ENCODE peak calls at places on chromosomes 12 and 14, in five cellular contexts. One of them, this sample, is unnamed.

GRCh38 chr12:121513464-121514183 is 67.2 kb downstream of the KDM2B start:
- DNase-seq in stimulated activated CD4-positive, alpha-beta T cell treated with anti-CD3 and anti-CD28 coated beads, Interleukin-1b, Interleukin-23, amount 100 ng/mL, for 24 hours: no peak
- DNase-seq in left colon: peak; percentile 49
- DNase-seq in amniotic stem cell: no peak
- DNase-seq in CD4-positive, alpha-beta memory T cell: no peak
- DNase-seq in this sample: peak; percentile 75

GRCh38 chr12:81888341-81888740 is 129.2 kb upstream of the PPFIA2 start:
- DNase-seq in stimulated activated CD4-positive, alpha-beta T cell treated with anti-CD3 and anti-CD28 coated beads, Interleukin-1b, Interleukin-23, amount 100 ng/mL, for 24 hours: no peak
- DNase-seq in left colon: no peak
- DNase-seq in amniotic stem cell: no peak
- DNase-seq in CD4-positive, alpha-beta memory T cell: no peak
- DNase-seq in this sample: no peak

GRCh38 chr12:3398196-3398789 is 92.7 kb upstream of the PRMT8 start:
- DNase-seq in stimulated activated CD4-positive, alpha-beta T cell treated with anti-CD3 and anti-CD28 coated beads, Interleukin-1b, Interleukin-23, amount 100 ng/mL, for 24 hours: no peak
- DNase-seq in left colon: no peak
- DNase-seq in amniotic stem cell: no peak
- DNase-seq in CD4-positive, alpha-beta memory T cell: no peak
- DNase-seq in this sample: no peak

GRCh38 chr12:29743072-29743471 is 40.7 kb downstream of the TMTC1 start:
- DNase-seq in stimulated activated CD4-positive, alpha-beta T cell treated with anti-CD3 and anti-CD28 coated beads, Interleukin-1b, Interleukin-23, amount 100 ng/mL, for 24 hours: no peak
- DNase-seq in left colon: no peak
- DNase-seq in amniotic stem cell: no peak
- DNase-seq in CD4-positive, alpha-beta memory T cell: no peak
- DNase-seq in this sample: no peak

GRCh38 chr12:122460061-122460460 is 37.6 kb upstream of the CLIP1 start:
- DNase-seq in stimulated activated CD4-positive, alpha-beta T cell treated with anti-CD3 and anti-CD28 coated beads, Interleukin-1b, Interleukin-23, amount 100 ng/mL, for 24 hours: no peak
- DNase-seq in left colon: no peak
- DNase-seq in amniotic stem cell: no peak
- DNase-seq in CD4-positive, alpha-beta memory T cell: no peak
- DNase-seq in this sample: no peak

GRCh38 chr12:111570090-111570961 is 28.8 kb downstream of the ATXN2 start:
- DNase-seq in stimulated activated CD4-positive, alpha-beta T cell treated with anti-CD3 and anti-CD28 coated beads, Interleukin-1b, Interleukin-23, amount 100 ng/mL, for 24 hours: no peak
- DNase-seq in left colon: no peak
- DNase-seq in amniotic stem cell: peak; percentile 85
- DNase-seq in CD4-positive, alpha-beta memory T cell: no peak
- DNase-seq in this sample: no peak

GRCh38 chr14:53885241-53885640 is 71.4 kb downstream of the BMP4 start:
- DNase-seq in stimulated activated CD4-positive, alpha-beta T cell treated with anti-CD3 and anti-CD28 coated beads, Interleukin-1b, Interleukin-23, amount 100 ng/mL, for 24 hours: no peak
- DNase-seq in left colon: no peak
- DNase-seq in amniotic stem cell: no peak
- DNase-seq in CD4-positive, alpha-beta memory T cell: no peak
- DNase-seq in this sample: no peak

GRCh38 chr14:97120204-97121120 is 323.3 kb downstream of the VRK1 start:
- DNase-seq in stimulated activated CD4-positive, alpha-beta T cell treated with anti-CD3 and anti-CD28 coated beads, Interleukin-1b, Interleukin-23, amount 100 ng/mL, for 24 hours: peak; percentile 6
- DNase-seq in left colon: no peak
- DNase-seq in amniotic stem cell: no peak
- DNase-seq in CD4-positive, alpha-beta memory T cell: peak; percentile 44
- DNase-seq in this sample: no peak

GRCh38 chr14:101082436-101083384 is 179.2 kb upstream of the RTL1 start:
- DNase-seq in stimulated activated CD4-positive, alpha-beta T cell treated with anti-CD3 and anti-CD28 coated beads, Interleukin-1b, Interleukin-23, amount 100 ng/mL, for 24 hours: no peak
- DNase-seq in left colon: no peak
- DNase-seq in amniotic stem cell: no peak
- DNase-seq in CD4-positive, alpha-beta memory T cell: no peak
- DNase-seq in this sample: peak; percentile 23

GRCh38 chr12:67568055-67568454 is 80.5 kb upstream of the DYRK2 start:
- DNase-seq in stimulated activated CD4-positive, alpha-beta T cell treated with anti-CD3 and anti-CD28 coated beads, Interleukin-1b, Interleukin-23, amount 100 ng/mL, for 24 hours: no peak
- DNase-seq in left colon: no peak
- DNase-seq in amniotic stem cell: no peak
- DNase-seq in CD4-positive, alpha-beta memory T cell: no peak
- DNase-seq in this sample: no peak

GRCh38 chr12:116534341-116535121 is 24.6 kb upstream of the MAP1LC3B2 start:
- DNase-seq in stimulated activated CD4-positive, alpha-beta T cell treated with anti-CD3 and anti-CD28 coated beads, Interleukin-1b, Interleukin-23, amount 100 ng/mL, for 24 hours: no peak
- DNase-seq in left colon: no peak
- DNase-seq in amniotic stem cell: no peak
- DNase-seq in CD4-positive, alpha-beta memory T cell: no peak
- DNase-seq in this sample: no peak

GRCh38 chr14:95407342-95407741 is 87.6 kb upstream of the CLMN start:
- DNase-seq in stimulated activated CD4-positive, alpha-beta T cell treated with anti-CD3 and anti-CD28 coated beads, Interleukin-1b, Interleukin-23, amount 100 ng/mL, for 24 hours: no peak
- DNase-seq in left colon: no peak
- DNase-seq in amniotic stem cell: no peak
- DNase-seq in CD4-positive, alpha-beta memory T cell: no peak
- DNase-seq in this sample: no peak

GRCh38 chr14:82913396-82913795 is 1379.7 kb upstream of the SEL1L start:
- DNase-seq in stimulated activated CD4-positive, alpha-beta T cell treated with anti-CD3 and anti-CD28 coated beads, Interleukin-1b, Interleukin-23, amount 100 ng/mL, for 24 hours: no peak
- DNase-seq in left colon: no peak
- DNase-seq in amniotic stem cell: no peak
- DNase-seq in CD4-positive, alpha-beta memory T cell: no peak
- DNase-seq in this sample: no peak

GRCh38 chr12:114339626-114340025 is 66.3 kb downstream of the TBX5 start:
- DNase-seq in stimulated activated CD4-positive, alpha-beta T cell treated with anti-CD3 and anti-CD28 coated beads, Interleukin-1b, Interleukin-23, amount 100 ng/mL, for 24 hours: no peak
- DNase-seq in left colon: no peak
- DNase-seq in amniotic stem cell: no peak
- DNase-seq in CD4-positive, alpha-beta memory T cell: no peak
- DNase-seq in this sample: no peak

GRCh38 chr14:39765676-39766075 is 333.4 kb upstream of the FBXO33 start:
- DNase-seq in stimulated activated CD4-positive, alpha-beta T cell treated with anti-CD3 and anti-CD28 coated beads, Interleukin-1b, Interleukin-23, amount 100 ng/mL, for 24 hours: no peak
- DNase-seq in left colon: no peak
- DNase-seq in amniotic stem cell: no peak
- DNase-seq in CD4-positive, alpha-beta memory T cell: no peak
- DNase-seq in this sample: no peak

GRCh38 chr12:131803995-131804521 is 24.1 kb upstream of the MMP17 start:
- DNase-seq in stimulated activated CD4-positive, alpha-beta T cell treated with anti-CD3 and anti-CD28 coated beads, Interleukin-1b, Interleukin-23, amount 100 ng/mL, for 24 hours: no peak
- DNase-seq in left colon: no peak
- DNase-seq in amniotic stem cell: no peak
- DNase-seq in CD4-positive, alpha-beta memory T cell: no peak
- DNase-seq in this sample: no peak

GRCh38 chr14:77082356-77082755 is 15.7 kb upstream of the CIPC start:
- DNase-seq in stimulated activated CD4-positive, alpha-beta T cell treated with anti-CD3 and anti-CD28 coated beads, Interleukin-1b, Interleukin-23, amount 100 ng/mL, for 24 hours: no peak
- DNase-seq in left colon: no peak
- DNase-seq in amniotic stem cell: no peak
- DNase-seq in CD4-positive, alpha-beta memory T cell: no peak
- DNase-seq in this sample: no peak

GRCh38 chr14:104931771-104932675 is 7.3 kb downstream of the PLD4 start:
- DNase-seq in stimulated activated CD4-positive, alpha-beta T cell treated with anti-CD3 and anti-CD28 coated beads, Interleukin-1b, Interleukin-23, amount 100 ng/mL, for 24 hours: no peak
- DNase-seq in left colon: peak; percentile 20
- DNase-seq in amniotic stem cell: no peak
- DNase-seq in CD4-positive, alpha-beta memory T cell: no peak
- DNase-seq in this sample: peak; percentile 48

GRCh38 chr12:89856431-89856830 is 147.8 kb upstream of the ATP2B1 start:
- DNase-seq in stimulated activated CD4-positive, alpha-beta T cell treated with anti-CD3 and anti-CD28 coated beads, Interleukin-1b, Interleukin-23, amount 100 ng/mL, for 24 hours: no peak
- DNase-seq in left colon: no peak
- DNase-seq in amniotic stem cell: no peak
- DNase-seq in CD4-positive, alpha-beta memory T cell: no peak
- DNase-seq in this sample: no peak

GRCh38 chr12:51752490-51752889 is 96.0 kb downstream of the FIGNL2 start:
- DNase-seq in stimulated activated CD4-positive, alpha-beta T cell treated with anti-CD3 and anti-CD28 coated beads, Interleukin-1b, Interleukin-23, amount 100 ng/mL, for 24 hours: no peak
- DNase-seq in left colon: peak; percentile 44
- DNase-seq in amniotic stem cell: peak; percentile 20
- DNase-seq in CD4-positive, alpha-beta memory T cell: no peak
- DNase-seq in this sample: peak; percentile 57

GRCh38 chr12:124497039-124497438 is 70.4 kb downstream of the NCOR2 start:
- DNase-seq in stimulated activated CD4-positive, alpha-beta T cell treated with anti-CD3 and anti-CD28 coated beads, Interleukin-1b, Interleukin-23, amount 100 ng/mL, for 24 hours: no peak
- DNase-seq in left colon: no peak
- DNase-seq in amniotic stem cell: no peak
- DNase-seq in CD4-positive, alpha-beta memory T cell: no peak
- DNase-seq in this sample: no peak

GRCh38 chr14:54902143-54902520 is 494 bp downstream of the GCH1 start:
- DNase-seq in stimulated activated CD4-positive, alpha-beta T cell treated with anti-CD3 and anti-CD28 coated beads, Interleukin-1b, Interleukin-23, amount 100 ng/mL, for 24 hours: peak; percentile 39
- DNase-seq in left colon: peak; percentile 77
- DNase-seq in amniotic stem cell: peak; percentile 8
- DNase-seq in CD4-positive, alpha-beta memory T cell: peak; percentile 84
- DNase-seq in this sample: peak; percentile 93